ENCODE peak calls at places on chromosomes 12 and 14, in five cellular contexts. D is left ventricle myocardium inferior, A is mucosa of descending colon, W is heart left ventricle, T is stomach. Q is an unnamed sample.

GRCh38 chr14:75697371-75697770 is 36.3 kb downstream of the TTLL5 start:
- DNase-seq in A (no peak), W (no peak), D (no peak), T (no peak), Q (no peak)

GRCh38 chr12:116299548-116300150 is 22.2 kb upstream of the MED13L start:
- DNase-seq in T (no peak), A (no peak), D (no peak), W (no peak), Q (no peak)

GRCh38 chr14:50670196-50670875 is 2.2 kb upstream of the SAV1 start:
- DNase-seq in A (no peak), D (no peak), T (no peak), W (no peak), Q (no peak)

GRCh38 chr12:109301643-109302176 is 7.4 kb downstream of the FOXN4 start:
- DNase-seq in T (no peak), W (no peak), D (no peak), A (no peak), Q (no peak)

GRCh38 chr12:26936559-26937442 is 980 bp downstream of the INTS13 start:
- DNase-seq in A (no peak), W (no peak), T (no peak), D (no peak), Q (no peak)

GRCh38 chr14:74407801-74408154 is 18.2 kb downstream of the SYNDIG1L start:
- DNase-seq in W (no peak), A (no peak), D (no peak), T (no peak), Q (no peak)

GRCh38 chr12:82627799-82628198 is 58.9 kb upstream of the TMTC2 start:
- DNase-seq in W (no peak), T (no peak), A (no peak), D (no peak), Q (no peak)

GRCh38 chr12:29051221-29051620 is 97.9 kb upstream of the FAR2 start:
- DNase-seq in T (no peak), W (no peak), A (no peak), D (no peak), Q (no peak)

GRCh38 chr14:105197274-105197673 is 16.2 kb upstream of the NUDT14 start:
- DNase-seq in D (peak; percentile 72), W (peak; percentile 81), A (no peak), T (no peak), Q (no peak)

GRCh38 chr12:6280053-6280469 is 30.4 kb upstream of the PLEKHG6 start:
- DNase-seq in A (peak; percentile 55), W (no peak), T (peak; percentile 67), D (no peak), Q (no peak)

GRCh38 chr14:73567951-73568885 is 795 bp upstream of the ACOT2 start:
- DNase-seq in W (no peak), D (no peak), A (no peak), T (no peak), Q (no peak)

GRCh38 chr12:52414936-52415335 is 8.8 kb upstream of the KRT82 start:
- DNase-seq in T (no peak), A (no peak), D (no peak), W (no peak), Q (no peak)

GRCh38 chr14:60315591-60315990 is 66.6 kb downstream of the PPM1A start:
- DNase-seq in W (no peak), D (no peak), T (no peak), A (no peak), Q (no peak)

GRCh38 chr12:109758406-109759075 is 44.9 kb downstream of the FAM222A start:
- DNase-seq in A (no peak), W (no peak), T (peak; percentile 8), D (peak; percentile 6), Q (no peak)

GRCh38 chr12:120720234-120720968 is 5.2 kb upstream of the ACADS start:
- DNase-seq in D (no peak), A (no peak), T (no peak), W (no peak), Q (no peak)

GRCh38 chr14:49896956-49897355 is 4.1 kb downstream of the ARF6 start:
- DNase-seq in T (no peak), A (no peak), W (no peak), D (no peak), Q (no peak)

GRCh38 chr14:72736348-72736747 is 157.6 kb downstream of the DPF3 start:
- DNase-seq in A (no peak), T (peak; percentile 21), W (no peak), D (no peak), Q (no peak)

GRCh38 chr14:32078030-32078793 is 1.1 kb downstream of the ARHGAP5 start:
- DNase-seq in T (peak; percentile 46), W (peak; percentile 36), A (peak; percentile 62), D (peak; percentile 33), Q (peak; percentile 63)

GRCh38 chr14:50085570-50086315 is 30.6 kb downstream of the VCPKMT start:
- DNase-seq in D (no peak), W (no peak), A (no peak), T (no peak), Q (peak; percentile 81)

GRCh38 chr14:36524220-36524837 is 4.3 kb upstream of the NKX2-1 start:
- DNase-seq in T (no peak), W (no peak), D (no peak), A (no peak), Q (no peak)

GRCh38 chr12:122730215-122731014 is at the start of gene HCAR1:
- DNase-seq in D (no peak), A (no peak), T (peak; percentile 37), W (no peak), Q (no peak)

GRCh38 chr14:68636597-68636996 is 156.3 kb downstream of the ZFP36L1 start:
- DNase-seq in T (no peak), A (no peak), D (no peak), W (no peak), Q (no peak)

GRCh38 chr14:52835122-52835903 is 43.9 kb upstream of the GNPNAT1 start:
- DNase-seq in A (no peak), T (no peak), W (no peak), D (no peak), Q (no peak)
- TF ChIP-seq CTCF in A (no peak), T (no peak), W (no peak), D (no peak), Q (no peak)

GRCh38 chr12:49560695-49561094 is 7.2 kb downstream of the MCRS1 start:
- DNase-seq in A (no peak), T (no peak), W (no peak), D (no peak), Q (no peak)
- H3K36me3 ChIP-seq in A (peaks cover 10% of the 10 kb centered on the region), T (peaks cover 99% of the 10 kb centered on the region), W (peaks cover 92% of the 10 kb centered on the region), D (peaks cover 98% of the 10 kb centered on the region), Q (peaks cover 49% of the 10 kb centered on the region)

GRCh38 chr12:39722511-39722910 is 102.9 kb upstream of the ABCD2 start:
- DNase-seq in W (no peak), A (no peak), D (no peak), T (no peak), Q (no peak)
- H3K4me3 ChIP-seq in W (no peak overlapping the region), A (no peak overlapping the region), D (no peak overlapping the region), T (no peak overlapping the region), Q (no peak overlapping the region)

GRCh38 chr12:49733219-49734017 is 7.9 kb upstream of the TMBIM6 start:
- DNase-seq in T (no peak), D (no peak), A (no peak), W (no peak), Q (no peak)
- TF ChIP-seq CTCF in T (no peak), D (no peak), A (no peak), W (no peak), Q (no peak)

GRCh38 chr14:93220509-93220908 is 13.5 kb downstream of the UBR7 start:
- DNase-seq in D (no peak), A (no peak), T (no peak), W (no peak), Q (no peak)

GRCh38 chr14:93219103-93219726 is 12.2 kb downstream of the UBR7 start:
- DNase-seq in A (no peak), W (no peak), T (peak; percentile 59), D (no peak), Q (no peak)

GRCh38 chr14:93212432-93212831 is 5.4 kb downstream of the UBR7 start:
- DNase-seq in A (no peak), W (no peak), T (no peak), D (no peak), Q (peak; percentile 41)

GRCh38 chr14:93214598-93214997 is 7.5 kb downstream of the UBR7 start:
- DNase-seq in W (no peak), A (no peak), D (no peak), T (no peak), Q (no peak)
- H3K36me3 ChIP-seq in W (peaks cover 92% of the 10 kb centered on the region), A (no peaks in the 10 kb centered on the region), D (peaks cover 94% of the 10 kb centered on the region), T (peaks cover 88% of the 10 kb centered on the region), Q (peaks cover 3% of the 10 kb centered on the region)